ENCODE peak calls at places on chromosomes 7 and 10, in four cellular contexts. O, I, Q and T are unnamed samples.

GRCh38 chr7:19619122-19619521 is 89.7 kb downstream of the POLR1F start:
- DNase-seq in O (no peak), I (no peak), Q (no peak), T (no peak)

GRCh38 chr7:150940446-150941102 is 37.5 kb downstream of the KCNH2 start:
- DNase-seq in Q (no peak), I (no peak), O (no peak), T (no peak)

GRCh38 chr10:107971411-107971810 is 806.9 kb upstream of the SORCS1 start:
- DNase-seq in Q (no peak), O (no peak), I (no peak), T (no peak)

GRCh38 chr10:28796606-28797512 is 119.5 kb downstream of the BAMBI start:
- DNase-seq in Q (no peak), I (no peak), O (peak; percentile 70), T (no peak)

GRCh38 chr10:113180401-113181154 is 230.5 kb downstream of the TCF7L2 start:
- DNase-seq in O (no peak), Q (no peak), I (no peak), T (no peak)

GRCh38 chr7:11613292-11613930 is 218.6 kb downstream of the THSD7A start:
- DNase-seq in Q (no peak), I (no peak), O (no peak), T (no peak)

GRCh38 chr7:47846117-47846836 is 102.0 kb downstream of the PKD1L1 start:
- DNase-seq in Q (no peak), I (no peak), O (no peak), T (no peak)

GRCh38 chr10:129888784-129889616 is 75.1 kb downstream of the EBF3 start:
- DNase-seq in I (peak; percentile 14), O (no peak), Q (no peak), T (peak; percentile 9)

GRCh38 chr7:133575726-133576125 is 322.8 kb downstream of the EXOC4 start:
- DNase-seq in O (no peak), I (no peak), Q (no peak), T (no peak)

GRCh38 chr7:132269718-132270117 is 306.6 kb downstream of the PLXNA4 start:
- DNase-seq in O (no peak), Q (no peak), I (no peak), T (no peak)

GRCh38 chr7:91636129-91636724 is 244.3 kb downstream of the MTERF1 start:
- DNase-seq in Q (no peak), I (no peak), O (no peak), T (no peak)

GRCh38 chr10:32315426-32315825 is 31.5 kb downstream of the EPC1 start:
- DNase-seq in O (no peak), I (no peak), Q (no peak), T (no peak)

GRCh38 chr10:75658915-75659314 is 227.5 kb downstream of the LRMDA start:
- DNase-seq in O (no peak), Q (no peak), I (no peak), T (no peak)

GRCh38 chr7:99143853-99144672 is at the start of gene SMURF1:
- DNase-seq in O (peak; percentile 63), Q (no peak), I (peak; percentile 62), T (peak; percentile 72)

GRCh38 chr10:127921751-127922140 is 14.8 kb downstream of the PTPRE start:
- DNase-seq in I (no peak), Q (no peak), O (no peak), T (no peak)

GRCh38 chr7:141593134-141593533 is 41.9 kb downstream of the AGK start:
- DNase-seq in I (no peak), Q (no peak), O (peak; percentile 52), T (no peak)

GRCh38 chr10:46539596-46540411 is 16.7 kb downstream of the GPRIN2 start:
- DNase-seq in Q (no peak), O (peak; percentile 97), I (no peak), T (no peak)

GRCh38 chr7:28163955-28164354 is 16.6 kb downstream of the JAZF1 start:
- DNase-seq in O (no peak), Q (no peak), I (no peak), T (no peak)

GRCh38 chr7:112143151-112143550 is 63.0 kb downstream of the DOCK4 start:
- DNase-seq in I (no peak), O (no peak), Q (no peak), T (no peak)